ENCODE peak calls at places on chromosomes 16 and 17, in six cellular contexts. V is adrenal gland, Y is MCF 10A, G is HFFc6, A is stomach, P is fibroblast of villous mesenchyme. L is an unnamed sample.
A peak's percentile ranks its signal among the peaks of the same experiment; 100 is the strongest.

GRCh38 chr16:15900357-15900756 is 12.0 kb upstream of the CEP20 start:
- DNase-seq in V (no peak), Y (no peak), G (no peak), A (no peak), P (no peak), L (no peak)

GRCh38 chr17:11276486-11276885 is 35.5 kb downstream of the SHISA6 start:
- DNase-seq in V (no peak), Y (no peak), G (no peak), A (no peak), P (no peak), L (no peak)

GRCh38 chr17:83186226-83186625 is 106.8 kb downstream of the METRNL start:
- DNase-seq in V (no peak), Y (no peak), G (no peak), A (no peak), P (no peak), L (no peak)

GRCh38 chr17:8123695-8124349 is at the start of gene HES7:
- DNase-seq in V (no peak), Y (peak; percentile 73), G (no peak), A (no peak), P (no peak), L (no peak)

GRCh38 chr17:76009969-76010661 is 9.5 kb downstream of the CDK3 start:
- DNase-seq in V (no peak), Y (no peak), G (no peak), A (no peak), P (no peak), L (no peak)

GRCh38 chr17:35051579-35052239 is 11.8 kb downstream of the RFFL start:
- DNase-seq in V (no peak), Y (no peak), G (no peak), A (no peak), P (peak; percentile 67), L (peak; percentile 74)

GRCh38 chr17:77451894-77452852 is 311.4 kb downstream of the SEC14L1 start:
- DNase-seq in V (peak; percentile 76), Y (no peak), G (peak; percentile 78), A (peak; percentile 69), P (peak; percentile 86), L (peak; percentile 80)

GRCh38 chr17:40461036-40461721 is 17.9 kb downstream of the IGFBP4 start:
- DNase-seq in V (no peak), Y (no peak), G (no peak), A (no peak), P (no peak), L (peak; percentile 72)

GRCh38 chr16:12958366-12958765 is 57.0 kb downstream of the SHISA9 start:
- DNase-seq in V (no peak), Y (no peak), G (no peak), A (no peak), P (no peak), L (no peak)

GRCh38 chr16:27240948-27241531 is 27.5 kb downstream of the NSMCE1 start:
- DNase-seq in V (peak; percentile 43), Y (no peak), G (peak; percentile 81), A (peak; percentile 21), P (peak; percentile 95), L (peak; percentile 74)

GRCh38 chr16:67000384-67001158 is 12.2 kb downstream of the CES4A start:
- DNase-seq in V (peak; percentile 57), Y (peak; percentile 27), G (no peak), A (peak; percentile 75), P (no peak), L (peak; percentile 18)

GRCh38 chr17:79836952-79837887 is 2.0 kb downstream of the CBX4 start:
- DNase-seq in V (peak; percentile 94), Y (peak; percentile 98), G (no peak), A (peak; percentile 96), P (peak; percentile 86), L (peak; percentile 69)

GRCh38 chr17:1267471-1267947 is 2.7 kb upstream of the BHLHA9 start:
- DNase-seq in V (peak; percentile 47), Y (no peak), G (no peak), A (peak; percentile 35), P (peak; percentile 14), L (peak; percentile 33)

GRCh38 chr17:44198721-44199552 is 747 bp downstream of the ATXN7L3 start:
- DNase-seq in V (peak; percentile 50), Y (peak; percentile 43), G (peak; percentile 17), A (peak; percentile 68), P (peak; percentile 58), L (peak; percentile 30)

GRCh38 chr16:60077791-60078280 is 1343.7 kb upstream of the GOT2 start:
- DNase-seq in V (no peak), Y (no peak), G (no peak), A (no peak), P (no peak), L (no peak)

GRCh38 chr17:53470626-53471025 is 352.1 kb upstream of the KIF2B start:
- DNase-seq in V (no peak), Y (no peak), G (no peak), A (no peak), P (no peak), L (no peak)

GRCh38 chr17:41739661-41740352 is 5.4 kb upstream of the HAP1 start:
- DNase-seq in V (no peak), Y (peak; percentile 41), G (peak; percentile 83), A (no peak), P (peak; percentile 30), L (no peak)

GRCh38 chr16:84597518-84598390 is 20.1 kb downstream of the COTL1 start:
- DNase-seq in V (no peak), Y (no peak), G (no peak), A (no peak), P (peak; percentile 19), L (peak; percentile 53)

GRCh38 chr16:7482596-7483290 is 150.1 kb downstream of the RBFOX1 start:
- DNase-seq in V (no peak), Y (no peak), G (no peak), A (no peak), P (no peak), L (no peak)

GRCh38 chr17:64442550-64442971 is 6.4 kb upstream of the MILR1 start:
- DNase-seq in V (no peak), Y (no peak), G (no peak), A (no peak), P (no peak), L (no peak)

GRCh38 chr16:89257757-89258465 is 40.4 kb downstream of the ZNF778 start:
- DNase-seq in V (no peak), Y (no peak), G (no peak), A (no peak), P (no peak), L (no peak)

GRCh38 chr16:89253548-89254287 is 36.2 kb downstream of the ZNF778 start:
- DNase-seq in V (no peak), Y (no peak), G (no peak), A (no peak), P (no peak), L (no peak)

GRCh38 chr16:89261691-89262563 is 44.4 kb downstream of the ZNF778 start:
- DNase-seq in V (no peak), Y (no peak), G (no peak), A (peak; percentile 40), P (peak; percentile 50), L (peak; percentile 56)

GRCh38 chr16:89256651-89257254 is 39.2 kb downstream of the ZNF778 start:
- DNase-seq in V (peak; percentile 82), Y (no peak), G (peak; percentile 47), A (peak; percentile 73), P (peak; percentile 44), L (peak; percentile 61)

GRCh38 chr16:89257281-89257731 is 39.8 kb downstream of the ZNF778 start:
- DNase-seq in V (no peak), Y (no peak), G (no peak), A (no peak), P (no peak), L (peak; percentile 19)
- TF ChIP-seq CTCF in V (no peak), Y (no peak), G (no peak), A (no peak), P (peak; percentile 12), L (no peak)

GRCh38 chr16:89670496-89671431 is 13.1 kb downstream of the SPATA33 start:
- DNase-seq in V (no peak), Y (peak; percentile 51), G (peak; percentile 14), A (no peak), P (peak; percentile 44), L (peak; percentile 43)
- TF ChIP-seq CTCF in V (no peak), Y (no peak), G (no peak), A (no peak), P (no peak), L (no peak)

GRCh38 chr16:3088450-3088849 is 10.6 kb downstream of the ZSCAN10 start:
- DNase-seq in V (no peak), Y (no peak), G (no peak), A (no peak), P (no peak), L (no peak)

GRCh38 chr16:3087836-3088235 is 11.3 kb downstream of the ZSCAN10 start:
- DNase-seq in V (no peak), Y (no peak), G (no peak), A (no peak), P (no peak), L (no peak)

GRCh38 chr16:3086596-3087242 is 12.4 kb downstream of the ZSCAN10 start:
- DNase-seq in V (no peak), Y (no peak), G (no peak), A (no peak), P (no peak), L (no peak)

GRCh38 chr16:3085868-3086595 is 13.1 kb downstream of the ZSCAN10 start:
- DNase-seq in V (no peak), Y (no peak), G (no peak), A (no peak), P (no peak), L (no peak)

DNA sequence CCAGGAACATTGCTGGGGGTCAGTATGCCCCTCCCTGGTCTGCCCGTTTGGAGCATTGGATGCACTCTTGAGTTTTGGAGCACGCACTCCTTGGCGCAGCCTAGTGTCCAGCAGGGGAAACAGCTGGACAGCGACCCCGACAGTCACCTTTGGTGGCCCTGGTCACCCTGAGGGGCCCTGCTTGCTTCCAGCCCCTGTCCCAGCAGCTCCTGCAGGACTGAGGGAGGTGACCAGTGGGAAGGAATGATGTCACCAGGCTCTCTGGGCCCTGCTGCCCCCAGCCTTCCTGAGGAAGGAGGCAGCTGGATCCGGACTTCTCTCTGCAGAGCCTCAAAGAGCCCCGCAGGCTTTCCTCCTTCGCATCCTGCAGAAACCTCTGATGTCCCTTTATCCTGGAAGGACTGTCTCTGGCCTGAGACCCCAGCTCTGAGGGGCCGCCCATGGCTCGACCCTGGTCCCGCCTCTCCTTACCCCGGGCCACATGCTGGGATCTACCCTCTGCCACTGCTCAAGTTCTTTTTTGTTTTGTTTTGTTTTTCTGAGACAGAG is 11.8 kb downstream of the ZSCAN10 start:
- DNase-seq in V (peak; percentile 60), Y (no peak), G (no peak), A (no peak), P (no peak), L (no peak)
- TF ChIP-seq CTCF in V (no peak), Y (peak; percentile 26), G (peak; percentile 39), A (no peak), P (peak; percentile 37), L (peak; percentile 30)

DNA sequence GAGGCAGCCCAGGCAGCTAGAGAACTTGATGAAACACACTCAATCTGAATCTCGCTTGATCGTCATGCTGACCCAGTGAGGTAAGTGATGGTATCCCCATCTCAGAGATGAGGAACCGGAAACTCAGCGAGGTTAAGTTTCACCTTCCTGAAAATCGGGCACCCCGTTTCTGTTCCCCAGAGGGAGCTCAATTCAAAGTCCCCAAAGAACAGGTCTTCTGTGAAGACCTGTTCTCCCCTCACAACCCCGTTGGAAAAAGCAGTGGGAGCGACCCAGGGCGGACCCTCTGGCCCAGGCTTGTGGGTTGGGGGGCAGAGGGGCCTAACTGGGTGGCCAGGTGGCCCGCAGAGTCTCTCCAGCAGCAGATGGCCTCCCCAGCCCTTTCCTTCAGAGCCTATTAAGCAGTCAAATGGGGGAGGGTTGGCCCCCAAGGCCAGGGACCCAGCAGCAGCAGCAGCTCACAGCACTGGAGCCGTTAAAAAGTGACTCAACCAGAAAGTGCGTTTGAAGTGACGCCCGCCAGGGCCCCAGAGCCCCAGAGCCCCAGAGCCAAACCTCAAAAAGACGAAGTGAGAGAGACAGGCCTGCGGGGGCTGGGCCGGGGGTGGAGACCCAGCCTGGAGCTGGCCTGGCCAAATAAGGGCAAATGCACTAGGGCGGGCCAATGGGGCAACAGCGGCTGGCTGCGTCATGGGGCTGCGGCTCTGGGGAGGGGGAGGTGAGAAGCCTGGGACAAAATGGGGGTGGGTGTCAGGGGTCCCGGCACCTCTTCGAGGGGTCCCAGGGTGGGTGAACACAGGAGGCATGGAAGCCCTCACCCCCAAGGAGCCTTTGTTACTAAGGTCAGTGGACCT is 9.2 kb upstream of the TSPOAP1 start:
- DNase-seq in V (peak; percentile 92), Y (peak; percentile 62), G (peak; percentile 84), A (peak; percentile 74), P (peak; percentile 87), L (peak; percentile 95)
- TF ChIP-seq CTCF in V (no peak), Y (no peak), G (no peak), A (no peak), P (no peak), L (no peak)

L was measured in fibroblast of lung.